ENCODE peak calls at places on chromosomes 6 and 20, in six cellular contexts. Y is GF-D8, N is tibial artery, L is HFFc6, F is GM23248, C is foreskin fibroblast. M is an unnamed sample.

GRCh38 chr6:3438190-3439167 is 18.4 kb downstream of the SLC22A23 start:
- DNase-seq in Y (no peak), N (no peak), L (no peak), F (peak; percentile 77), C (no peak), M (peak; percentile 77)

GRCh38 chr6:136822051-136822378 is 377 bp upstream of the PEX7 start:
- DNase-seq in Y (no peak), N (no peak), L (peak; percentile 1), F (peak; percentile 84), C (peak; percentile 41), M (no peak)

GRCh38 chr20:11777861-11778570 is 139.7 kb upstream of the BTBD3 start:
- DNase-seq in Y (no peak), N (no peak), L (peak; percentile 50), F (peak; percentile 54), C (peak; percentile 52), M (no peak)

GRCh38 chr6:16961577-16961976 is 140.3 kb upstream of the STMND1 start:
- DNase-seq in Y (no peak), N (no peak), L (no peak), F (peak; percentile 27), C (no peak), M (no peak)

GRCh38 chr6:36336779-36337194 is at the start of gene BNIP5:
- DNase-seq in Y (no peak), N (no peak), L (no peak), F (no peak), C (no peak), M (no peak)

GRCh38 chr6:45780523-45780922 is 235.1 kb downstream of the CLIC5 start:
- DNase-seq in Y (no peak), N (no peak), L (no peak), F (no peak), C (no peak), M (no peak)

GRCh38 chr20:10707070-10707469 is 33.3 kb upstream of the JAG1 start:
- DNase-seq in Y (no peak), N (no peak), L (no peak), F (no peak), C (no peak), M (no peak)

GRCh38 chr6:110422444-110422822 is 7.1 kb upstream of the DDO start:
- DNase-seq in Y (peak; percentile 42), N (no peak), L (no peak), F (no peak), C (no peak), M (no peak)

M was measured in NCI-H526 treated with DMSO at 0.1 percent for 48 hours.